ENCODE peak calls at places on chromosomes 16 and 17, in eight cellular contexts. One of them, this sample, is unnamed. For H3K27me3 and H3K4me1, the result is how much of the 10 kb centered on the place peaks cover.

GRCh38 chr16:72400257-72401078 is 228.5 kb upstream of the PMFBP1 start:
- DNase-seq in SK-N-SH: peak
- DNase-seq in cardiac muscle cell: peak
- DNase-seq in SJCRH30: peak
- DNase-seq in aorta: no peak
- DNase-seq in endodermal cell: peak
- DNase-seq in prostate gland: peak
- DNase-seq in mesendoderm: peak
- DNase-seq in this sample: peak

GRCh38 chr17:28368306-28368831 is 1.7 kb downstream of the VTN start:
- DNase-seq in SK-N-SH: no peak
- DNase-seq in cardiac muscle cell: no peak
- DNase-seq in SJCRH30: no peak
- DNase-seq in aorta: no peak
- DNase-seq in endodermal cell: no peak
- DNase-seq in prostate gland: no peak
- DNase-seq in mesendoderm: no peak
- DNase-seq in this sample: no peak

GRCh38 chr17:44776628-44777393 is 18.0 kb downstream of the ADAM11 start:
- DNase-seq in SK-N-SH: peak
- DNase-seq in cardiac muscle cell: no peak
- DNase-seq in SJCRH30: no peak
- DNase-seq in aorta: no peak
- DNase-seq in endodermal cell: no peak
- DNase-seq in prostate gland: no peak
- DNase-seq in mesendoderm: no peak
- DNase-seq in this sample: no peak

GRCh38 chr16:83705856-83706255 is 101.9 kb upstream of the HSBP1 start:
- DNase-seq in SK-N-SH: no peak
- DNase-seq in cardiac muscle cell: no peak
- DNase-seq in SJCRH30: no peak
- DNase-seq in aorta: no peak
- DNase-seq in endodermal cell: no peak
- DNase-seq in prostate gland: no peak
- DNase-seq in mesendoderm: peak
- DNase-seq in this sample: no peak

GRCh38 chr16:85650864-85651811 is 37.6 kb downstream of the GINS2 start:
- DNase-seq in SK-N-SH: peak
- DNase-seq in cardiac muscle cell: no peak
- DNase-seq in SJCRH30: peak
- DNase-seq in aorta: no peak
- DNase-seq in endodermal cell: no peak
- DNase-seq in prostate gland: no peak
- DNase-seq in mesendoderm: no peak
- DNase-seq in this sample: peak

GRCh38 chr16:84196727-84197486 is 6.0 kb downstream of the ADAD2 start:
- DNase-seq in SK-N-SH: no peak
- DNase-seq in cardiac muscle cell: no peak
- DNase-seq in SJCRH30: no peak
- DNase-seq in aorta: no peak
- DNase-seq in endodermal cell: peak
- DNase-seq in prostate gland: peak
- DNase-seq in mesendoderm: no peak
- DNase-seq in this sample: no peak

GRCh38 chr17:45653616-45654015 is 130.5 kb upstream of the CRHR1 start:
- DNase-seq in SK-N-SH: no peak
- DNase-seq in cardiac muscle cell: no peak
- DNase-seq in SJCRH30: peak
- DNase-seq in aorta: no peak
- DNase-seq in endodermal cell: no peak
- DNase-seq in prostate gland: no peak
- DNase-seq in mesendoderm: no peak
- DNase-seq in this sample: no peak

GRCh38 chr17:48439473-48439872 is 9.5 kb upstream of the SKAP1 start:
- DNase-seq in SK-N-SH: no peak
- DNase-seq in cardiac muscle cell: no peak
- DNase-seq in SJCRH30: no peak
- DNase-seq in aorta: no peak
- DNase-seq in endodermal cell: no peak
- DNase-seq in prostate gland: no peak
- DNase-seq in mesendoderm: no peak
- DNase-seq in this sample: no peak

GRCh38 chr16:49596119-49596518 is 222.5 kb downstream of the C16orf78 start:
- DNase-seq in SK-N-SH: peak
- DNase-seq in cardiac muscle cell: no peak
- DNase-seq in SJCRH30: peak
- DNase-seq in aorta: no peak
- DNase-seq in endodermal cell: peak
- DNase-seq in prostate gland: no peak
- DNase-seq in mesendoderm: no peak
- DNase-seq in this sample: no peak

GRCh38 chr16:12896562-12896961 is 4.8 kb upstream of the SHISA9 start:
- DNase-seq in SK-N-SH: peak
- DNase-seq in cardiac muscle cell: peak
- DNase-seq in SJCRH30: peak
- DNase-seq in aorta: no peak
- DNase-seq in endodermal cell: peak
- DNase-seq in prostate gland: no peak
- DNase-seq in mesendoderm: peak
- DNase-seq in this sample: peak

GRCh38 chr16:9176547-9177418 is 85.3 kb downstream of the HAPSTR1 start:
- DNase-seq in SK-N-SH: no peak
- DNase-seq in cardiac muscle cell: no peak
- DNase-seq in SJCRH30: peak
- DNase-seq in aorta: no peak
- DNase-seq in endodermal cell: no peak
- DNase-seq in prostate gland: no peak
- DNase-seq in mesendoderm: no peak
- DNase-seq in this sample: no peak

GRCh38 chr16:84806256-84806889 is 13.4 kb upstream of the CRISPLD2 start:
- DNase-seq in SK-N-SH: peak
- DNase-seq in cardiac muscle cell: no peak
- DNase-seq in SJCRH30: peak
- DNase-seq in aorta: no peak
- DNase-seq in endodermal cell: no peak
- DNase-seq in prostate gland: no peak
- DNase-seq in mesendoderm: no peak
- DNase-seq in this sample: no peak

GRCh38 chr17:1480747-1481465 is 11.6 kb downstream of the MYO1C start:
- DNase-seq in SK-N-SH: no peak
- DNase-seq in cardiac muscle cell: no peak
- DNase-seq in SJCRH30: no peak
- DNase-seq in aorta: no peak
- DNase-seq in endodermal cell: no peak
- DNase-seq in prostate gland: no peak
- DNase-seq in mesendoderm: no peak
- DNase-seq in this sample: no peak

GRCh38 chr17:74645010-74645409 is 21.5 kb upstream of the CD300E start:
- DNase-seq in SK-N-SH: no peak
- DNase-seq in cardiac muscle cell: no peak
- DNase-seq in SJCRH30: no peak
- DNase-seq in aorta: no peak
- DNase-seq in endodermal cell: no peak
- DNase-seq in prostate gland: no peak
- DNase-seq in mesendoderm: no peak
- DNase-seq in this sample: no peak

DNA sequence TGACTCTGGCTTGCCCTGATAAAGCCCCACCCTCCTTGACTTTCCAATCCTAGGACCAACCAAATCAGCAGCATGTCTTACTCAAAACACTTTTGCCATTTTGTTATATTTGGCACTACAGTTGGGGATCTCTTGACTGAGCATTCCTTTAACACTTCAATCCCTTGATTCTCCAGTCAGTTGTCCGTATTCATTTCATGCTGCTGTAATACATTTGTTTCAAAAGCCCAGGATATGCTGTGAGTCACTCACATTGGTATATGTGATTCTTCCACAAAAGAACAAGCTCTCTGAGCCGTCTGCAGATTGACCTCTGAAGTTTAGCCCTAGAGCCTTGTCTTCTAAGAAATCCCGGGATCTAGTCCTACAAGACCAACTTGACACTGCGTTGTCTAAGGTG is 8.1 kb downstream of the MYH3 start:
- DNase-seq in SK-N-SH: no peak
- DNase-seq in cardiac muscle cell: no peak
- DNase-seq in SJCRH30: no peak
- DNase-seq in aorta: no peak
- DNase-seq in endodermal cell: no peak
- DNase-seq in prostate gland: no peak
- DNase-seq in mesendoderm: no peak
- DNase-seq in this sample: no peak
- H3K27ac ChIP-seq in SK-N-SH: no peak
- H3K27ac ChIP-seq in cardiac muscle cell: no peak
- H3K27ac ChIP-seq in SJCRH30: no peak
- H3K27ac ChIP-seq in aorta: no peak
- H3K27ac ChIP-seq in endodermal cell: no peak
- H3K27ac ChIP-seq in prostate gland: no peak
- H3K27ac ChIP-seq in mesendoderm: no peak
- H3K27ac ChIP-seq in this sample: no peak

DNA sequence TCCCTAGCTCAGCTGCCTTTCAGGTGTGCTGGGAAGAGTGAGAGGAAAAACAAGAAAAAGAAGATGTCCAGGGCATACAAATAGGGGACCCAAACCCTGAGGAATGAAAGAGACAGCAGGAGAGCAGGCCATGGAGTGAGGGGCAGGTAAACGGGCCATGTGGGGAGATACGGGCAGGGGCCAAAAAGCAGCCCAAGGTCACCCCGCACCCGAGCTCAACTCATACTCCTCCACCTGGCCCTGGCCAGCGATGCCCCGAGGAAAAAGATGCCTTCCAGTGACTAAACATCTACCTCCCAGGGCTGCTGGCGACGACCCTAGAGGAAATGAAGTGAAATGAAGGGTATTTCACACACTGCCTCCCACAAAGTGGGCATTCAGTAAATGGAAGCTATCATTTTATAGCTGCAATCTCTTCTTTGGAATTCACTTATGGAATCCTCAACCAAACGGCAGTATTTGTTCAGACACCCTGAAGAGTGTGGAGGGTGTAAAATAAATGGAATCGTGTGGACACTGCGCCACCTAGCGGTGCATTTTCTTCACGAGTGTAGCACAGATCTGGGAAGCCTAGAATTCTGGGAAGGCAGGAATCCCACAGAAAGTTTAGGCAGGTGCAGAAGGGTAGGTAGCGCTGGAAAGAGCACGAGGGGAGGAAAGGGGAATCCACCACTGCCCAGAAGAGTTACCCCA is 14.9 kb downstream of the ELAC2 start:
- DNase-seq in SK-N-SH: peak
- DNase-seq in cardiac muscle cell: peak
- DNase-seq in SJCRH30: peak
- DNase-seq in aorta: peak
- DNase-seq in endodermal cell: peak
- DNase-seq in prostate gland: peak
- DNase-seq in mesendoderm: peak
- DNase-seq in this sample: peak
- H3K27me3 ChIP-seq in SK-N-SH: under half
- H3K27me3 ChIP-seq in cardiac muscle cell: under half
- H3K27me3 ChIP-seq in SJCRH30: under half
- H3K27me3 ChIP-seq in aorta: under half
- H3K27me3 ChIP-seq in endodermal cell: under half
- H3K27me3 ChIP-seq in prostate gland: under half
- H3K27me3 ChIP-seq in mesendoderm: under half
- H3K27me3 ChIP-seq in this sample: under half

GRCh38 chr16:10558305-10558704 is 22.1 kb downstream of the EMP2 start:
- DNase-seq in SK-N-SH: no peak
- DNase-seq in cardiac muscle cell: no peak
- DNase-seq in SJCRH30: no peak
- DNase-seq in aorta: no peak
- DNase-seq in endodermal cell: no peak
- DNase-seq in prostate gland: peak
- DNase-seq in mesendoderm: no peak
- DNase-seq in this sample: no peak

GRCh38 chr16:10558746-10559641 is 21.4 kb downstream of the EMP2 start:
- DNase-seq in SK-N-SH: no peak
- DNase-seq in cardiac muscle cell: no peak
- DNase-seq in SJCRH30: peak
- DNase-seq in aorta: peak
- DNase-seq in endodermal cell: no peak
- DNase-seq in prostate gland: peak
- DNase-seq in mesendoderm: no peak
- DNase-seq in this sample: peak

GRCh38 chr16:10562361-10562899 is 18.0 kb downstream of the EMP2 start:
- DNase-seq in SK-N-SH: no peak
- DNase-seq in cardiac muscle cell: no peak
- DNase-seq in SJCRH30: no peak
- DNase-seq in aorta: no peak
- DNase-seq in endodermal cell: no peak
- DNase-seq in prostate gland: no peak
- DNase-seq in mesendoderm: no peak
- DNase-seq in this sample: no peak

GRCh38 chr16:10561001-10561400 is 19.4 kb downstream of the EMP2 start:
- DNase-seq in SK-N-SH: no peak
- DNase-seq in cardiac muscle cell: no peak
- DNase-seq in SJCRH30: no peak
- DNase-seq in aorta: no peak
- DNase-seq in endodermal cell: no peak
- DNase-seq in prostate gland: no peak
- DNase-seq in mesendoderm: no peak
- DNase-seq in this sample: no peak

GRCh38 chr16:10561425-10561824 is 19.0 kb downstream of the EMP2 start:
- DNase-seq in SK-N-SH: no peak
- DNase-seq in cardiac muscle cell: no peak
- DNase-seq in SJCRH30: no peak
- DNase-seq in aorta: no peak
- DNase-seq in endodermal cell: no peak
- DNase-seq in prostate gland: no peak
- DNase-seq in mesendoderm: no peak
- DNase-seq in this sample: no peak
- H3K4me1 ChIP-seq in SK-N-SH: under half
- H3K4me1 ChIP-seq in cardiac muscle cell: under half
- H3K4me1 ChIP-seq in SJCRH30: under half
- H3K4me1 ChIP-seq in aorta: under half
- H3K4me1 ChIP-seq in endodermal cell: under half
- H3K4me1 ChIP-seq in prostate gland: under half
- H3K4me1 ChIP-seq in mesendoderm: under half
- H3K4me1 ChIP-seq in this sample: under half

DNA sequence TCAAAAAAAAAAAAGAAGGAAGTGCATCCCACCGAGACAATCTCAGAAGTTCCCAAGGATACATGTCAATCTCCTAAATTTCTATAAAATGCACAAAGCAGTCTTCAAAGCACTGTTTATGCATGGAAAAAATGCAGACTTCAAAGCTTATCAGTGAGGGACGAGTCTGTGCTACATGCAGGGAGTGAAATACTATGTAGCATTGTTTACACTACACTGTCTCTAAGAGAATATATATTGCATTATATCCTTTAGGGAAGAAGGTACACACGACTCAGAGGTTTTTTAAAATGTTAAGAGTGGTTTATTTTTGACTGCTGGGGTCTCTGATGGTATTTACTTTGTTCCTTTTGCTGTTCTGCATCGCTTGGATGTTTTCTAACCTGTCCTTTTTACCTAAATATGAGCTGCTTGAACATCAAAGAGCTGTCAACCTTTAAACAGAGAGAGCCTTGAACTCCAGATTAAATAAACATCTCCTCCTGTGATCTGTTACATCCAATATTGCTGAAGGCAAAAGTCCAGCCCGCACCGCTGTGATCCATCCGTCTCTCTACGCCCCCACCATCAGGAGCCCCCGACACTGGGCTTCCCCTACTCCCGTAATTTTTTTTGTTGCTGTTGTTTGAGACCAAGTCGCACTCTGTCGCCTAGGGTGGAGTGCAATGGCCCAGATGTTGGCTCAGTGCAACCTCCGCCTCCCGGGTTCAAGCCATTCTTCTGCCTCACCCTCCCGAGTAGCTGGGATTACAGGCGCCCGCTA is 1.4 kb downstream of the FBXO31 start:
- DNase-seq in SK-N-SH: no peak
- DNase-seq in cardiac muscle cell: no peak
- DNase-seq in SJCRH30: no peak
- DNase-seq in aorta: peak
- DNase-seq in endodermal cell: no peak
- DNase-seq in prostate gland: no peak
- DNase-seq in mesendoderm: no peak
- DNase-seq in this sample: no peak
- H3K27ac ChIP-seq in SK-N-SH: no peak
- H3K27ac ChIP-seq in cardiac muscle cell: peak
- H3K27ac ChIP-seq in SJCRH30: peak
- H3K27ac ChIP-seq in aorta: peak
- H3K27ac ChIP-seq in endodermal cell: no peak
- H3K27ac ChIP-seq in prostate gland: peak
- H3K27ac ChIP-seq in mesendoderm: no peak
- H3K27ac ChIP-seq in this sample: peak

This sample was measured in pancreas.